ENCODE peak calls at places on chromosomes 2 and 18, in seven cellular contexts. T, X, G, I, K, E and Y are unnamed samples.

GRCh38 chr2:32900246-32901000 is 46.3 kb upstream of the LTBP1 start:
- DNase-seq in E (no peak), X (no peak), G (no peak), T (no peak), I (no peak), K (no peak), Y (no peak)

GRCh38 chr2:29952973-29953372 is 31.6 kb upstream of the ALK start:
- DNase-seq in E (no peak), T (no peak), K (no peak), G (no peak), I (no peak), X (no peak), Y (no peak)

GRCh38 chr18:55189972-55190371 is 230.7 kb upstream of the CCDC68 start:
- DNase-seq in G (no peak), K (no peak), X (no peak), I (no peak), T (no peak), E (no peak), Y (no peak)

GRCh38 chr2:98743835-98744234 is 12.9 kb upstream of the MGAT4A start:
- DNase-seq in X (no peak), K (no peak), G (no peak), E (no peak), T (no peak), I (no peak), Y (peak; percentile 94)

GRCh38 chr2:46847726-46848421 is 67.7 kb downstream of the MCFD2 start:
- DNase-seq in G (peak; percentile 89), I (peak; percentile 48), E (peak; percentile 90), T (no peak), X (no peak), K (no peak), Y (no peak)

GRCh38 chr2:172350844-172351480 is 76.4 kb upstream of the ITGA6 start:
- DNase-seq in I (no peak), K (no peak), X (no peak), T (no peak), G (no peak), E (no peak), Y (no peak)

GRCh38 chr2:41737888-41738287 is 309.9 kb upstream of the PKDCC start:
- DNase-seq in G (peak; percentile 25), I (no peak), T (no peak), X (no peak), E (no peak), K (no peak), Y (no peak)

GRCh38 chr2:177683473-177684069 is 291.0 kb downstream of the AGPS start:
- DNase-seq in K (no peak), T (no peak), E (no peak), X (no peak), G (no peak), I (no peak), Y (no peak)

GRCh38 chr2:182593394-182593707 is 122.7 kb upstream of the DNAJC10 start:
- DNase-seq in G (peak; percentile 79), X (no peak), K (no peak), T (no peak), I (peak; percentile 61), E (peak; percentile 62), Y (no peak)

GRCh38 chr2:212940816-212941215 is 210.6 kb downstream of the IKZF2 start:
- DNase-seq in G (peak; percentile 66), E (peak; percentile 60), T (no peak), K (no peak), I (no peak), X (no peak), Y (no peak)

GRCh38 chr2:56185101-56185581 is 1.4 kb downstream of the CCDC85A start:
- DNase-seq in X (no peak), T (no peak), G (peak; percentile 8), I (no peak), E (no peak), K (no peak), Y (peak; percentile 18)

GRCh38 chr2:118231759-118232158 is 143.5 kb downstream of the INSIG2 start:
- DNase-seq in G (no peak), X (no peak), I (no peak), T (no peak), K (no peak), E (no peak), Y (no peak)

GRCh38 chr2:20576598-20577115 is 74.2 kb downstream of the HS1BP3 start:
- DNase-seq in X (peak; percentile 96), G (no peak), T (no peak), E (no peak), I (no peak), K (no peak), Y (peak; percentile 85)

GRCh38 chr2:20400787-20401494 is 45.9 kb upstream of the RHOB start:
- DNase-seq in T (no peak), X (no peak), G (peak; percentile 72), I (no peak), E (peak; percentile 69), K (peak; percentile 17), Y (no peak)

GRCh38 chr2:98589489-98589888 is 18.8 kb downstream of the COA5 start:
- DNase-seq in T (no peak), X (no peak), K (no peak), E (no peak), I (no peak), G (no peak), Y (no peak)

GRCh38 chr18:27404855-27405254 is 219.7 kb upstream of the CHST9 start:
- DNase-seq in I (no peak), E (no peak), K (no peak), X (no peak), T (no peak), G (no peak), Y (no peak)

GRCh38 chr2:178479275-178479616 is 846 bp upstream of the FKBP7 start:
- DNase-seq in K (no peak), I (no peak), E (no peak), G (no peak), X (no peak), T (no peak), Y (no peak)

GRCh38 chr2:19035238-19035637 is 323.2 kb downstream of the OSR1 start:
- DNase-seq in G (peak; percentile 52), E (peak; percentile 89), K (no peak), X (no peak), I (no peak), T (no peak), Y (no peak)

GRCh38 chr2:44825702-44826101 is 115.8 kb upstream of the SIX3 start:
- DNase-seq in X (no peak), E (no peak), K (no peak), T (no peak), G (no peak), I (no peak), Y (no peak)

GRCh38 chr2:219684721-219685689 is 57.6 kb downstream of the SLC4A3 start:
- DNase-seq in E (peak; percentile 62), G (peak; percentile 91), T (peak; percentile 6), I (no peak), K (peak; percentile 71), X (peak; percentile 65), Y (peak; percentile 60)

GRCh38 chr2:672606-672905 is 4.7 kb downstream of the TMEM18 start:
- DNase-seq in G (no peak), I (no peak), X (no peak), K (no peak), T (no peak), E (no peak), Y (no peak)

GRCh38 chr2:112794841-112795240 is 10.5 kb upstream of the IL1A start:
- DNase-seq in I (no peak), G (no peak), T (no peak), E (peak; percentile 22), X (no peak), K (no peak), Y (no peak)

GRCh38 chr2:162840598-162841246 is 2.2 kb upstream of the KCNH7 start:
- DNase-seq in I (no peak), G (peak; percentile 74), K (no peak), E (peak; percentile 43), T (no peak), X (peak; percentile 76), Y (peak; percentile 77)